ENCODE peak calls at places on chromosomes 2 and 18, in seven cellular contexts. G is uterus, P is GM12864, O is psoas muscle, J is spleen, A is cardiac fibroblast, X is heart right ventricle. T is an unnamed sample.

GRCh38 chr2:194333091-194333490 is 1323.9 kb upstream of the SLC39A10 start:
- DNase-seq in G (no peak), P (no peak), O (no peak), J (no peak), A (no peak), X (no peak), T (no peak)

GRCh38 chr2:192004188-192004963 is 157.5 kb upstream of the CAVIN2 start:
- DNase-seq in G (no peak), P (no peak), O (no peak), J (no peak), A (no peak), X (no peak), T (no peak)

GRCh38 chr2:1727101-1727771 is 17.1 kb downstream of the PXDN start:
- DNase-seq in G (peak), P (no peak), O (peak), J (no peak), A (peak), X (no peak), T (peak)

GRCh38 chr18:49021433-49022129 is 70.8 kb upstream of the SMAD7 start:
- DNase-seq in G (no peak), P (peak), O (peak), J (peak), A (peak), X (peak), T (peak)

GRCh38 chr2:156132941-156133340 is 199.6 kb downstream of the NR4A2 start:
- DNase-seq in G (no peak), P (no peak), O (no peak), J (no peak), A (no peak), X (no peak), T (no peak)

GRCh38 chr2:55361465-55362189 is 58.0 kb downstream of the CCDC88A start:
- DNase-seq in G (no peak), P (peak), O (no peak), J (no peak), A (no peak), X (no peak), T (no peak)

GRCh38 chr2:189426886-189427285 is 14.4 kb upstream of the WDR75 start:
- DNase-seq in G (no peak), P (no peak), O (no peak), J (no peak), A (no peak), X (no peak), T (no peak)

GRCh38 chr2:158984554-158985207 is 16.2 kb downstream of the TANC1 start:
- DNase-seq in G (no peak), P (no peak), O (no peak), J (no peak), A (no peak), X (peak), T (no peak)

GRCh38 chr2:100793982-100794381 is 26.0 kb upstream of the NPAS2 start:
- DNase-seq in G (no peak), P (no peak), O (no peak), J (no peak), A (no peak), X (no peak), T (no peak)

GRCh38 chr2:232336241-232336736 is 42.3 kb upstream of the ALPP start:
- DNase-seq in G (peak), P (no peak), O (no peak), J (peak), A (no peak), X (no peak), T (peak)

GRCh38 chr2:23507267-23508065 is 122.5 kb downstream of the KLHL29 start:
- DNase-seq in G (no peak), P (no peak), O (peak), J (no peak), A (no peak), X (no peak), T (no peak)
- H3K4me3 ChIP-seq in G (no peak), P (no peak), O (no peak), J (no peak), A (no peak), X (no peak), T (no peak)

DNA sequence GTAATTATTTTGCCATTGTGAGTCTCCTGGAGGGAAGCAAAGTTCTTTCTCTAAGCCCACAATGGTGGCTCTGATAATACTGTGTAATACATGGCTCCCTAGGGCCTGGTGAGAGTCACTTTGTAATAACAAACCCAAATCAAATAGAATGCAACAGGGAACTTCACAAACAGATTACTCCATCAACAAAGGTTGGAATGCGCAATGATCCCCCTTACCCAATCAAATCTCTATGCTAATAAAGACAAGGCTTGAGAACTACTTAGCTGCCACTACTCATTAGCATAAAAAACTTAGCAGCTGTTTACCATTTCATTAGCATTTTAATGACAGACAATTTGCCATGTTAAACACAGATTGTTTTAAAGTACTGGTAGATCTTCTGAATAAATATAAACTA is 285.6 kb upstream of the SESTD1 start:
- DNase-seq in G (no peak), P (no peak), O (no peak), J (no peak), A (no peak), X (no peak), T (no peak)
- H3K4me3 ChIP-seq in G (no peak), P (no peak), O (no peak), J (no peak), A (no peak), X (no peak), T (no peak)

DNA sequence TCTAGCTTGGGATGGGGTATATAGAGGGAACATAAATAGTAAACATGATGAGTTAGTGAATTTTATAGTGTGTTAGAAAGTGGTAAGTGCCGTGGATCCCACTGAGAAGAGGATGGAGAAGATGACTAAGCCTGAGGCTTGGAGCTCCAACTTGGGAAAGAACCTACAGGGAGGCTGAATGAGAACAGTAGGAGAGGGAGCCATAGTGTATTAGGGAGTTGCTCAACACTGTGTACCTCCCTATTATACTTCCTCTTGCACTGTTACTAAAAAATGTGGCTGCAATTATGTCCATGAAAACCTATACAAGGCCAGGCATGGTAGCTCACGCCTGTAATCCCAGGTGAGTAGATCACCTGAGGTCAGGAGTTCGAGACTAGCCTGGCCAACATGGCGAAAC is 2.9 kb upstream of the SLC19A3 start:
- DNase-seq in G (no peak), P (no peak), O (no peak), J (no peak), A (peak), X (no peak), T (no peak)
- H3K4me3 ChIP-seq in G (no peak), P (no peak), O (no peak), J (no peak), A (no peak), X (no peak), T (no peak)

DNA sequence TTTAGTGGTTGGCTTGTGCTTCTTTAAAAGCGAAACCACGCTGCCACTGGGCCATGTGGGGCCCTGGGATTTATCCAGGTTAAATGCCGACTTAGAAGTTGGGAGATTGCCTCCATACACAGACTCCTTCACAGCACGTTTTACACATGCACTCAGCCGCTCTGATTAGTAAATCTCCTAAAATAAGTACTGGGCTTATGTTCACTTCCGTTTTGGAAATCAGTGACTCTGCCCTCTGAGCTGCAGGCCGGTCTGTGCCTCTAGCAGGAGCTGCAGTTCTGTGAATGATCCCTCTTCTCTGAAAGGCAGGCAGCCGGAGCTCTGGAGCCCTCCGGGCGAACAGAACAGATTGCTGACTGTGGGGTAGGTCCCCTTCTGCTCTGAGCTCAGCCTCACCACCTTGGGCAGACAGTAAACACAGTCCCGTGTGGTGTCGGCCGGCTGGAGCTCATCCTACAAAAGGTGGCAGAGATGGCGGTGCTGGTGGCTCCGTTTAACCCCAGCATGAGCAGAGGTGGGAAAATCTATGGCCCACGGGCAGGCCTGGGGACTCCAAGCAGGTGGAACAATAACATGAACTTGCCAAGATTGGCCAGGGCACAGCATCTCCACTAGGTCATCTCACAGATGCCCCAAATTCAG is 9.8 kb upstream of the RAB17 start:
- DNase-seq in G (peak), P (no peak), O (peak), J (no peak), A (peak), X (peak), T (peak)
- H3K4me3 ChIP-seq in G (peak), P (no peak), O (peak), J (no peak), A (no peak), X (no peak), T (no peak)

GRCh38 chr2:187403568-187404260 is 44.3 kb downstream of the CALCRL start:
- DNase-seq in G (peak), P (no peak), O (no peak), J (no peak), A (peak), X (no peak), T (no peak)
- H3K4me3 ChIP-seq in G (no peak), P (no peak), O (peak), J (no peak), A (no peak), X (no peak), T (no peak)

T was measured in lower leg skin.